ENCODE peak calls at places on chromosomes 7 and 10, in five cellular contexts. Y, L, D, W and T are unnamed samples.

GRCh38 chr10:58570307-58570723 is 57.6 kb downstream of the BICC1 start:
- DNase-seq in Y (no peak), L (no peak), D (no peak), W (no peak), T (no peak)

GRCh38 chr10:70737250-70737649 is 47.9 kb downstream of the TBATA start:
- DNase-seq in Y (no peak), L (no peak), D (no peak), W (no peak), T (no peak)

GRCh38 chr10:6621536-6621935 is 41.5 kb upstream of the PRKCQ start:
- DNase-seq in Y (no peak), L (no peak), D (no peak), W (no peak), T (no peak)

GRCh38 chr7:1810521-1810920 is 140.4 kb downstream of the ELFN1 start:
- DNase-seq in Y (no peak), L (no peak), D (no peak), W (no peak), T (no peak)

GRCh38 chr10:58637372-58637771 is 124.7 kb downstream of the BICC1 start:
- DNase-seq in Y (no peak), L (no peak), D (no peak), W (peak; percentile 93), T (no peak)

GRCh38 chr10:90326498-90327267 is 531.2 kb downstream of the HTR7 start:
- DNase-seq in Y (no peak), L (no peak), D (no peak), W (no peak), T (no peak)

GRCh38 chr10:37314862-37315261 is 189.5 kb downstream of the ANKRD30A start:
- DNase-seq in Y (no peak), L (no peak), D (no peak), W (no peak), T (no peak)

GRCh38 chr10:52256832-52257691 is 57.0 kb upstream of the DKK1 start:
- DNase-seq in Y (no peak), L (no peak), D (peak; percentile 64), W (no peak), T (no peak)

GRCh38 chr7:47466832-47467231 is 115.1 kb downstream of the TNS3 start:
- DNase-seq in Y (no peak), L (no peak), D (no peak), W (no peak), T (no peak)

GRCh38 chr7:76364198-76364584 is 5.4 kb upstream of the YWHAG start:
- DNase-seq in Y (no peak), L (no peak), D (no peak), W (no peak), T (no peak)

GRCh38 chr10:10915215-10915614 is 102.5 kb upstream of the CELF2 start:
- DNase-seq in Y (no peak), L (no peak), D (no peak), W (no peak), T (no peak)
- TF ChIP-seq FOXM1 in Y (no peak), L (no peak), D (no peak), W (no peak), T (no peak)

DNA sequence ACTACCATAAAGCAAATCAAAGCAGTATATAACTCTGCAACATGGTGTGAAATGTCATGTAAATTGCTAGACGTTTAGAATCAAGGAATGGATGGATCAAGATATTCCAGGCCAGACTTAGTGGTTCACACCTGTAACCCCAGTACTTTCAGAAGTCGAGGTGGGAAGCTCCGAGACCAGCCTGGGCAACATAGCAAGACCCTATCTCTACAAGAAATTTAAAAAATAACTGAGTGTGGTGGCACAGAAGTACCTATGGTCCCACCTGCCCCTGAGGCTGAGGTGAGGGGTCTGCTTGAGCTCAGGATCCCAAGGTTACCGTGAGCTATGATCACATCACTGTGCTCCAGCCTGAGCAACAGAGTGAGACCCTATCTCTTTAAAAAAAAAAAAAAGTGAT is 2.8 kb upstream of the EZH2 start:
- DNase-seq in Y (no peak), L (no peak), D (no peak), W (no peak), T (no peak)
- TF ChIP-seq FOXM1 in Y (no peak), L (no peak), D (no peak), W (no peak), T (no peak)

DNA sequence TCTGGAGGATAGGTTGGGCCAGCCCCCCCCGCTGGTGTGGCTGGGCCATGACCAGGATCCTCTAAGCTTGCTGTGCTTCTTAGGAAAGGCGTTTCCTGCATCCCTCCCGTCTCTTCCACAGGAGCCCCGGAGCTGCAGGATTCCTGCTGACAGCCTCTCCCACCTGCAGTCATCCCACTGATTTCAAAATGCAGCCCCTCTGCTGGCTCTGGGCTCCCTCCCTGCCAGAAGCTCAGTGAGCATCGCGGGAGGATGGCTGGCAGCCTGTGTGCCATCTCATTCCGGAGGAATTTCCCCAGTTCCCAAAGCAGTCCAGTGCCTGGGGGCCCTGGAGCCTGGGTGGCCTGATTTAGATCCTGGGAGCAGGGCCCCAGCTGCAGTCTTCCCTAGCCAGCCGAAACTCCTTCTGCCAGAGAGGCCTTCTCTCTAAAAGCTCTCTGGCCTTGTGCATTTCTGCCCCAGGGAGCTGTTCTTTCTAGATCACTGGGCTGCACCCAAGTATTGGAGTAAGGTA is 21.8 kb upstream of the GOLGA7B start:
- DNase-seq in Y (no peak), L (peak; percentile 67), D (no peak), W (no peak), T (no peak)
- TF ChIP-seq FOXM1 in Y (no peak), L (no peak), D (no peak), W (no peak), T (no peak)

DNA sequence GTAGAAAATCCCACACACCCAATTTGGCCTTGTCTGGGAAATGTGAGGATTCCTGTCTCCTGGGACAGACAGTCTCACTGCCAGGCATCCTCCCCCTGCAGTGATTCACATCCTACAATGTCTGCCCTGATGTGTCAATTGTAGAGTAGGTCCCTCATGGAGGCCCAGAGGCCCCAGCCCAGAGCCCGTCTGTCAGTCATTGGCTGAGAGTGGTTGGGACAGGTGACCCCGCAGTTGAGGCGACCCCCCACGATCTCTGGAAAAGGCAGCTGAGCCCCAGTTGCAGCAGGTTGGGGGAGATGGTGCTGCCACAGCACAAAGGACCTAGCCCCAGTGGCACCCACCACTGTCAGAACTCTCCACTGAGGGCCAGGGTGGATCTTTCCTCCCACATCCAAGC is 84.3 kb upstream of the INSIG1 start:
- DNase-seq in Y (no peak), L (no peak), D (no peak), W (no peak), T (no peak)
- TF ChIP-seq FOXM1 in Y (no peak), L (no peak), D (no peak), W (no peak), T (no peak)

DNA sequence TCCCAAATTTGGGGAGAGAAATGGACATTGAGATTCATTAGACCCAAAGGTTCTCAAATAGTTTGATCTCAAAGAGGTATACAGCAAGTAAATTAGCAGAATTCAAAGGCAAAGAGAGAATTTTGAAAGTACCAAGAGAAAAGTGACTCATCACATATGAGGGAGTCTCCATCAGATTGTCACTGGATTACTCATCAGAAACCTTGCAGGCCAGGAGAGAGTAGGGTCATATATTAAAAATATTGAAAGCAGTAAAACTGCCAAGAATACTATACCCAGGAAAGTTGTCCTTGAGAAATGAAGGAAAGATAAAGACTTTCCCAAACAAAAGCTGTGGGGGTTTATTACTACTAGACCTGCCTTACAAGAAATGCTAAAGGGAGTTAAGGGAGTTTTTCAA is 140.6 kb downstream of the TMEM168 start:
- DNase-seq in Y (no peak), L (no peak), D (no peak), W (no peak), T (no peak)
- TF ChIP-seq FOXM1 in Y (no peak), L (no peak), D (no peak), W (no peak), T (no peak)

GRCh38 chr10:4656576-4657194 is 169.3 kb upstream of the AKR1E2 start:
- DNase-seq in Y (peak; percentile 42), L (peak; percentile 49), D (no peak), W (peak; percentile 44), T (peak; percentile 39)

GRCh38 chr10:4661572-4662255 is 164.3 kb upstream of the AKR1E2 start:
- DNase-seq in Y (no peak), L (no peak), D (no peak), W (peak; percentile 78), T (no peak)

GRCh38 chr10:4655406-4655805 is 170.6 kb upstream of the AKR1E2 start:
- DNase-seq in Y (no peak), L (no peak), D (no peak), W (no peak), T (no peak)

GRCh38 chr10:4662576-4663161 is 163.3 kb upstream of the AKR1E2 start:
- DNase-seq in Y (no peak), L (no peak), D (no peak), W (no peak), T (no peak)

GRCh38 chr10:4658777-4659176 is 167.2 kb upstream of the AKR1E2 start:
- DNase-seq in Y (no peak), L (no peak), D (no peak), W (peak; percentile 15), T (no peak)
- TF ChIP-seq FOXM1 in Y (no peak), L (no peak), D (no peak), W (no peak), T (no peak)

GRCh38 chr10:100043796-100044195 is 34.0 kb upstream of the DNMBP start:
- DNase-seq in Y (no peak), L (no peak), D (no peak), W (no peak), T (no peak)

GRCh38 chr10:100046088-100046487 is 35.6 kb downstream of the CPN1 start:
- DNase-seq in Y (peak; percentile 55), L (peak; percentile 74), D (peak; percentile 50), W (peak; percentile 50), T (peak; percentile 86)

GRCh38 chr10:100045592-100045991 is 35.8 kb upstream of the DNMBP start:
- DNase-seq in Y (no peak), L (no peak), D (no peak), W (no peak), T (no peak)

GRCh38 chr10:100041620-100042019 is 31.9 kb upstream of the DNMBP start:
- DNase-seq in Y (no peak), L (no peak), D (no peak), W (no peak), T (no peak)

DNA sequence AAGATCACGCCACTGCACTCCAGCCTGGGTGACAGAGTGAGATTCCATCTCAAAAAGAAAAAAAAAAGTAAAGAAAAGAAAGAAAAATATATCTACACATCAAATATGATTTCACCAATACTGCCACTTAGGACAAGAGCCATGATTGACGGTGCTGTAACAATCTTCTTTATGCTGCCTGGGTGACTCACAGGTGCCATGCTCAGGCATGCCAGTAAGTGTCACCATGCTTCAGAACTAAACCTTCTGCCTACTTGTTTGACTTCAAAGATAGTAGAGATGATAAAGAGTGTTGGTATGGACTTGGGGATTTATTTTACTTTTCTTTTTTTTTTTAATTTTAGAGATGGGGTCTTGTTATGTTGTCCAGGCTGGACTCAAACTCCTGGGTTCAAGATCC is 33.6 kb upstream of the DNMBP start:
- DNase-seq in Y (no peak), L (no peak), D (no peak), W (no peak), T (no peak)
- TF ChIP-seq FOXM1 in Y (no peak), L (no peak), D (no peak), W (no peak), T (no peak)

GRCh38 chr10:76453997-76454396 is 1022.6 kb downstream of the LRMDA start:
- DNase-seq in Y (no peak), L (no peak), D (no peak), W (no peak), T (no peak)
- TF ChIP-seq FOXM1 in Y (no peak), L (peak; percentile 18), D (no peak), W (no peak), T (no peak)